ENCODE peak calls at places on chromosomes 16 and 17, in seven cellular contexts. One of them, this sample, is unnamed.

GRCh38 chr16:55809386-55809785 is 23.5 kb downstream of the CES1 start:
- DNase-seq in aorta: no peak
- DNase-seq in G401: no peak
- DNase-seq in T-helper 17 cell: no peak
- DNase-seq in PC-3: no peak
- DNase-seq in activated CD8-positive, alpha-beta T cell treated with anti-CD3 and anti-CD28 coated beads for 36 hours: no peak
- DNase-seq in activated effector memory CD4-positive, alpha-beta T cell treated with Interleukin-2 at 50 U/mL for 16 hours: no peak
- DNase-seq in this sample: no peak

GRCh38 chr16:50821586-50821985 is 79.7 kb downstream of the CYLD start:
- DNase-seq in aorta: no peak
- DNase-seq in G401: no peak
- DNase-seq in T-helper 17 cell: no peak
- DNase-seq in PC-3: peak
- DNase-seq in activated CD8-positive, alpha-beta T cell treated with anti-CD3 and anti-CD28 coated beads for 36 hours: no peak
- DNase-seq in activated effector memory CD4-positive, alpha-beta T cell treated with Interleukin-2 at 50 U/mL for 16 hours: no peak
- DNase-seq in this sample: no peak

GRCh38 chr16:50960517-50961202 is 190.4 kb downstream of the SALL1 start:
- DNase-seq in aorta: no peak
- DNase-seq in G401: no peak
- DNase-seq in T-helper 17 cell: no peak
- DNase-seq in PC-3: no peak
- DNase-seq in activated CD8-positive, alpha-beta T cell treated with anti-CD3 and anti-CD28 coated beads for 36 hours: no peak
- DNase-seq in activated effector memory CD4-positive, alpha-beta T cell treated with Interleukin-2 at 50 U/mL for 16 hours: no peak
- DNase-seq in this sample: no peak

GRCh38 chr17:32281011-32281451 is 15.4 kb downstream of the RHBDL3 start:
- DNase-seq in aorta: no peak
- DNase-seq in G401: no peak
- DNase-seq in T-helper 17 cell: no peak
- DNase-seq in PC-3: no peak
- DNase-seq in activated CD8-positive, alpha-beta T cell treated with anti-CD3 and anti-CD28 coated beads for 36 hours: no peak
- DNase-seq in activated effector memory CD4-positive, alpha-beta T cell treated with Interleukin-2 at 50 U/mL for 16 hours: no peak
- DNase-seq in this sample: no peak

GRCh38 chr17:21193031-21193430 is 20.9 kb downstream of the TMEM11 start:
- DNase-seq in aorta: no peak
- DNase-seq in G401: no peak
- DNase-seq in T-helper 17 cell: no peak
- DNase-seq in PC-3: no peak
- DNase-seq in activated CD8-positive, alpha-beta T cell treated with anti-CD3 and anti-CD28 coated beads for 36 hours: peak
- DNase-seq in activated effector memory CD4-positive, alpha-beta T cell treated with Interleukin-2 at 50 U/mL for 16 hours: no peak
- DNase-seq in this sample: no peak

GRCh38 chr16:26709175-26709574 is 357.6 kb upstream of the C16orf82 start:
- DNase-seq in aorta: no peak
- DNase-seq in G401: no peak
- DNase-seq in T-helper 17 cell: no peak
- DNase-seq in PC-3: no peak
- DNase-seq in activated CD8-positive, alpha-beta T cell treated with anti-CD3 and anti-CD28 coated beads for 36 hours: no peak
- DNase-seq in activated effector memory CD4-positive, alpha-beta T cell treated with Interleukin-2 at 50 U/mL for 16 hours: no peak
- DNase-seq in this sample: no peak

GRCh38 chr17:50128441-50129302 is 1.3 kb downstream of the SAMD14 start:
- DNase-seq in aorta: no peak
- DNase-seq in G401: peak
- DNase-seq in T-helper 17 cell: no peak
- DNase-seq in PC-3: no peak
- DNase-seq in activated CD8-positive, alpha-beta T cell treated with anti-CD3 and anti-CD28 coated beads for 36 hours: no peak
- DNase-seq in activated effector memory CD4-positive, alpha-beta T cell treated with Interleukin-2 at 50 U/mL for 16 hours: no peak
- DNase-seq in this sample: no peak

GRCh38 chr16:87460936-87461335 is 31.9 kb downstream of the ZCCHC14 start:
- DNase-seq in aorta: no peak
- DNase-seq in G401: no peak
- DNase-seq in T-helper 17 cell: no peak
- DNase-seq in PC-3: no peak
- DNase-seq in activated CD8-positive, alpha-beta T cell treated with anti-CD3 and anti-CD28 coated beads for 36 hours: no peak
- DNase-seq in activated effector memory CD4-positive, alpha-beta T cell treated with Interleukin-2 at 50 U/mL for 16 hours: no peak
- DNase-seq in this sample: no peak

GRCh38 chr17:77494664-77495435 is 354.1 kb downstream of the SEC14L1 start:
- DNase-seq in aorta: peak
- DNase-seq in G401: peak
- DNase-seq in T-helper 17 cell: peak
- DNase-seq in PC-3: peak
- DNase-seq in activated CD8-positive, alpha-beta T cell treated with anti-CD3 and anti-CD28 coated beads for 36 hours: peak
- DNase-seq in activated effector memory CD4-positive, alpha-beta T cell treated with Interleukin-2 at 50 U/mL for 16 hours: peak
- DNase-seq in this sample: peak

GRCh38 chr17:34671191-34671590 is 91.8 kb downstream of the TMEM132E start:
- DNase-seq in aorta: no peak
- DNase-seq in G401: no peak
- DNase-seq in T-helper 17 cell: no peak
- DNase-seq in PC-3: no peak
- DNase-seq in activated CD8-positive, alpha-beta T cell treated with anti-CD3 and anti-CD28 coated beads for 36 hours: no peak
- DNase-seq in activated effector memory CD4-positive, alpha-beta T cell treated with Interleukin-2 at 50 U/mL for 16 hours: no peak
- DNase-seq in this sample: no peak

GRCh38 chr17:61454095-61454931 is 2.1 kb downstream of the TBX4 start:
- DNase-seq in aorta: no peak
- DNase-seq in G401: no peak
- DNase-seq in T-helper 17 cell: no peak
- DNase-seq in PC-3: no peak
- DNase-seq in activated CD8-positive, alpha-beta T cell treated with anti-CD3 and anti-CD28 coated beads for 36 hours: no peak
- DNase-seq in activated effector memory CD4-positive, alpha-beta T cell treated with Interleukin-2 at 50 U/mL for 16 hours: no peak
- DNase-seq in this sample: no peak

GRCh38 chr16:15653227-15653626 is 3.2 kb downstream of the NDE1 start:
- DNase-seq in aorta: no peak
- DNase-seq in G401: no peak
- DNase-seq in T-helper 17 cell: no peak
- DNase-seq in PC-3: peak
- DNase-seq in activated CD8-positive, alpha-beta T cell treated with anti-CD3 and anti-CD28 coated beads for 36 hours: no peak
- DNase-seq in activated effector memory CD4-positive, alpha-beta T cell treated with Interleukin-2 at 50 U/mL for 16 hours: no peak
- DNase-seq in this sample: peak

GRCh38 chr16:13194766-13195165 is 293.4 kb downstream of the SHISA9 start:
- DNase-seq in aorta: no peak
- DNase-seq in G401: no peak
- DNase-seq in T-helper 17 cell: no peak
- DNase-seq in PC-3: no peak
- DNase-seq in activated CD8-positive, alpha-beta T cell treated with anti-CD3 and anti-CD28 coated beads for 36 hours: no peak
- DNase-seq in activated effector memory CD4-positive, alpha-beta T cell treated with Interleukin-2 at 50 U/mL for 16 hours: no peak
- DNase-seq in this sample: peak

This sample was measured in kidney tubule cell.